ENCODE peak calls at places on chromosome 19, in seven cellular contexts. F is HTR-8/SVneo, P is nucleus accumbens, X is Right ventricle myocardium superior, J is astrocyte of the cerebellum, E is HFF-Myc, Z is NCI-H2081. O is an unnamed sample.

GRCh38 chr19:3075605-3076431 is 13.5 kb upstream of the TLE5 start:
- DNase-seq in P (no peak), E (no peak), X (peak; percentile 70), F (no peak), J (no peak), Z (peak; percentile 82), O (no peak)

GRCh38 chr19:5324947-5325346 is 15.7 kb downstream of the PTPRS start:
- DNase-seq in Z (no peak), X (no peak), F (no peak), E (no peak), J (no peak), P (no peak), O (no peak)

GRCh38 chr19:47176071-47176626 is 45.5 kb downstream of the SAE1 start:
- DNase-seq in P (no peak), E (no peak), J (no peak), X (no peak), F (no peak), Z (no peak), O (no peak)

GRCh38 chr19:1312732-1313694 is 27.3 kb downstream of the EFNA2 start:
- DNase-seq in E (no peak), Z (no peak), F (peak; percentile 89), J (peak; percentile 37), X (no peak), P (no peak), O (no peak)

GRCh38 chr19:41845051-41845590 is 279 bp downstream of the DMRTC2 start:
- DNase-seq in J (no peak), P (no peak), Z (no peak), E (no peak), F (no peak), X (no peak), O (no peak)

GRCh38 chr19:55165952-55166529 is 372 bp downstream of the DNAAF3 start:
- DNase-seq in J (peak; percentile 32), X (peak; percentile 56), Z (peak; percentile 58), E (no peak), F (peak; percentile 77), P (no peak), O (no peak)

GRCh38 chr19:43308244-43308815 is 39.0 kb upstream of the PSG9 start:
- DNase-seq in Z (no peak), F (no peak), J (no peak), E (no peak), X (no peak), P (no peak), O (no peak)

GRCh38 chr19:20162821-20163220 is 4.2 kb upstream of the ZNF486 start:
- DNase-seq in X (no peak), E (no peak), P (no peak), Z (no peak), F (no peak), J (no peak), O (no peak)